ENCODE peak calls at places on chromosomes 6 and 20, in ten cellular contexts. X is T-helper 17 cell, Z is OCI-LY7, Q is aorta, E is ovary, V is T1000, B is suprapubic skin, O is Right ventricle myocardium inferior, I is mesothelial cell of epicardium, R is memory B cell. K is an unnamed sample.

GRCh38 chr6:188821-189655 is 103.2 kb upstream of the DUSP22 start:
- DNase-seq in V (no peak), R (peak; percentile 73), Q (peak; percentile 89), X (peak; percentile 38), E (peak; percentile 78), O (peak; percentile 92), Z (peak; percentile 89), I (peak; percentile 80), B (peak; percentile 78), K (peak; percentile 92)

GRCh38 chr20:53331151-53331973 is 262.3 kb downstream of the ZNF217 start:
- DNase-seq in E (no peak), V (peak; percentile 59), B (no peak), I (no peak), Q (no peak), O (no peak), R (no peak), Z (no peak), X (no peak), K (peak; percentile 16)

GRCh38 chr6:69138893-69139494 is 503.9 kb downstream of the ADGRB3 start:
- DNase-seq in R (no peak), Z (no peak), Q (no peak), O (no peak), E (no peak), V (peak; percentile 7), X (no peak), I (no peak), B (no peak), K (no peak)

GRCh38 chr20:11686900-11687543 is 230.7 kb upstream of the BTBD3 start:
- DNase-seq in V (no peak), O (no peak), I (peak; percentile 40), Z (no peak), E (peak; percentile 37), Q (no peak), R (no peak), B (no peak), X (no peak), K (peak; percentile 7)

GRCh38 chr6:106110167-106110826 is 24.2 kb downstream of the PRDM1 start:
- DNase-seq in O (no peak), B (no peak), I (no peak), X (no peak), V (no peak), R (no peak), Q (no peak), Z (no peak), E (no peak), K (no peak)

GRCh38 chr20:64158346-64159285 is 5.6 kb upstream of the MYT1 start:
- DNase-seq in Q (no peak), O (peak; percentile 42), V (no peak), Z (no peak), E (no peak), X (no peak), I (no peak), R (no peak), B (no peak), K (no peak)

GRCh38 chr20:43959079-43959919 is 44.6 kb downstream of the TOX2 start:
- DNase-seq in B (no peak), Z (peak; percentile 20), O (no peak), E (no peak), X (peak; percentile 27), Q (peak; percentile 32), R (no peak), I (no peak), V (no peak), K (no peak)

GRCh38 chr20:23301436-23302050 is 49.0 kb upstream of the NXT1 start:
- DNase-seq in X (no peak), E (no peak), Q (no peak), I (no peak), B (no peak), Z (no peak), O (no peak), V (no peak), R (no peak), K (no peak)

GRCh38 chr20:51456511-51457280 is 85.8 kb downstream of the NFATC2 start:
- DNase-seq in I (peak; percentile 86), E (peak; percentile 99), X (no peak), V (peak; percentile 99), Z (no peak), R (no peak), B (peak; percentile 96), O (peak; percentile 95), Q (peak; percentile 98), K (peak; percentile 99)

GRCh38 chr20:1332749-1333300 is 3.9 kb upstream of the SDCBP2 start:
- DNase-seq in B (no peak), V (no peak), I (no peak), R (no peak), Z (no peak), X (no peak), O (no peak), E (no peak), Q (no peak), K (no peak)

GRCh38 chr6:152575621-152576150 is 61.5 kb downstream of the SYNE1 start:
- DNase-seq in E (no peak), I (no peak), R (no peak), V (no peak), Z (no peak), Q (no peak), O (no peak), X (no peak), B (no peak), K (peak; percentile 48)

GRCh38 chr6:2846873-2847224 is 5.2 kb upstream of the SERPINB1 start:
- DNase-seq in I (no peak), O (no peak), E (no peak), Q (no peak), B (no peak), V (no peak), X (no peak), Z (no peak), R (no peak), K (no peak)

GRCh38 chr6:121748850-121749249 is 313.4 kb downstream of the GJA1 start:
- DNase-seq in E (no peak), V (no peak), Z (no peak), O (no peak), R (no peak), X (no peak), Q (no peak), I (no peak), B (no peak), K (no peak)

GRCh38 chr6:91276315-91276714 is 689.4 kb upstream of the MAP3K7 start:
- DNase-seq in B (no peak), E (no peak), I (no peak), Z (peak; percentile 2), V (no peak), O (no peak), Q (no peak), R (no peak), X (no peak), K (no peak)

GRCh38 chr6:34052071-34052825 is 93.6 kb downstream of the GRM4 start:
- DNase-seq in E (no peak), B (no peak), O (no peak), X (no peak), I (no peak), V (no peak), R (no peak), Z (no peak), Q (no peak), K (no peak)

GRCh38 chr6:15073344-15073789 is 172.5 kb upstream of the JARID2 start:
- DNase-seq in I (no peak), O (no peak), X (no peak), R (no peak), B (no peak), V (peak; percentile 87), Z (no peak), Q (no peak), E (no peak), K (no peak)

K was measured in adipocyte.